ENCODE peak calls at places on chromosome 7, in eight cellular contexts. One of them, this sample, is unnamed.

GRCh38 chr7:31432831-31433340 is 81.0 kb upstream of the ITPRID1 start:
- DNase-seq in activated CD4-positive, alpha-beta T cell treated with anti-CD3 and anti-CD28 coated beads for 48 hours: no peak
- DNase-seq in EL: peak
- DNase-seq in GM12865: no peak
- DNase-seq in choroid plexus epithelial cell: no peak
- DNase-seq in GM19239: no peak
- DNase-seq in neural crest cell: no peak
- DNase-seq in activated T-cell treated with anti-CD3 and anti-CD28 coated beads, Interleukin-2, amount 50 U/mL, for 4 hours: no peak
- DNase-seq in this sample: no peak

GRCh38 chr7:110531186-110531585 is 559.7 kb upstream of the LRRN3 start:
- DNase-seq in choroid plexus epithelial cell: peak
- DNase-seq in GM12865: peak
- DNase-seq in neural crest cell: no peak
- DNase-seq in activated CD4-positive, alpha-beta T cell treated with anti-CD3 and anti-CD28 coated beads for 48 hours: no peak
- DNase-seq in GM19239: no peak
- DNase-seq in activated T-cell treated with anti-CD3 and anti-CD28 coated beads, Interleukin-2, amount 50 U/mL, for 4 hours: no peak
- DNase-seq in EL: no peak
- DNase-seq in this sample: no peak

GRCh38 chr7:34187908-34188307 is 282.6 kb downstream of the BMPER start:
- DNase-seq in activated T-cell treated with anti-CD3 and anti-CD28 coated beads, Interleukin-2, amount 50 U/mL, for 4 hours: no peak
- DNase-seq in GM19239: no peak
- DNase-seq in neural crest cell: no peak
- DNase-seq in choroid plexus epithelial cell: no peak
- DNase-seq in EL: peak
- DNase-seq in activated CD4-positive, alpha-beta T cell treated with anti-CD3 and anti-CD28 coated beads for 48 hours: no peak
- DNase-seq in GM12865: no peak
- DNase-seq in this sample: no peak

GRCh38 chr7:143391462-143392404 is 10.6 kb downstream of the ZYX start:
- DNase-seq in GM19239: no peak
- DNase-seq in EL: peak
- DNase-seq in neural crest cell: no peak
- DNase-seq in GM12865: no peak
- DNase-seq in activated CD4-positive, alpha-beta T cell treated with anti-CD3 and anti-CD28 coated beads for 48 hours: no peak
- DNase-seq in activated T-cell treated with anti-CD3 and anti-CD28 coated beads, Interleukin-2, amount 50 U/mL, for 4 hours: no peak
- DNase-seq in choroid plexus epithelial cell: peak
- DNase-seq in this sample: no peak

GRCh38 chr7:141074162-141074989 is 512 bp downstream of the TMEM178B start:
- DNase-seq in choroid plexus epithelial cell: peak
- DNase-seq in activated T-cell treated with anti-CD3 and anti-CD28 coated beads, Interleukin-2, amount 50 U/mL, for 4 hours: no peak
- DNase-seq in neural crest cell: peak
- DNase-seq in EL: peak
- DNase-seq in activated CD4-positive, alpha-beta T cell treated with anti-CD3 and anti-CD28 coated beads for 48 hours: peak
- DNase-seq in GM19239: no peak
- DNase-seq in GM12865: peak
- DNase-seq in this sample: no peak

GRCh38 chr7:148975896-148976295 is 52.4 kb downstream of the PDIA4 start:
- DNase-seq in GM19239: no peak
- DNase-seq in neural crest cell: no peak
- DNase-seq in GM12865: no peak
- DNase-seq in EL: no peak
- DNase-seq in choroid plexus epithelial cell: no peak
- DNase-seq in activated CD4-positive, alpha-beta T cell treated with anti-CD3 and anti-CD28 coated beads for 48 hours: no peak
- DNase-seq in activated T-cell treated with anti-CD3 and anti-CD28 coated beads, Interleukin-2, amount 50 U/mL, for 4 hours: no peak
- DNase-seq in this sample: no peak

GRCh38 chr7:122887198-122887597 is 938 bp upstream of the CADPS2 start:
- DNase-seq in activated CD4-positive, alpha-beta T cell treated with anti-CD3 and anti-CD28 coated beads for 48 hours: peak
- DNase-seq in GM12865: peak
- DNase-seq in neural crest cell: peak
- DNase-seq in activated T-cell treated with anti-CD3 and anti-CD28 coated beads, Interleukin-2, amount 50 U/mL, for 4 hours: no peak
- DNase-seq in GM19239: no peak
- DNase-seq in EL: peak
- DNase-seq in choroid plexus epithelial cell: peak
- DNase-seq in this sample: peak

GRCh38 chr7:6359021-6359420 is 86.6 kb upstream of the CYTH3 start:
- DNase-seq in choroid plexus epithelial cell: no peak
- DNase-seq in activated CD4-positive, alpha-beta T cell treated with anti-CD3 and anti-CD28 coated beads for 48 hours: peak
- DNase-seq in neural crest cell: no peak
- DNase-seq in GM19239: no peak
- DNase-seq in activated T-cell treated with anti-CD3 and anti-CD28 coated beads, Interleukin-2, amount 50 U/mL, for 4 hours: no peak
- DNase-seq in GM12865: peak
- DNase-seq in EL: no peak
- DNase-seq in this sample: no peak

GRCh38 chr7:141617280-141617679 is 66.1 kb downstream of the AGK start:
- DNase-seq in neural crest cell: no peak
- DNase-seq in activated CD4-positive, alpha-beta T cell treated with anti-CD3 and anti-CD28 coated beads for 48 hours: no peak
- DNase-seq in activated T-cell treated with anti-CD3 and anti-CD28 coated beads, Interleukin-2, amount 50 U/mL, for 4 hours: no peak
- DNase-seq in choroid plexus epithelial cell: no peak
- DNase-seq in EL: peak
- DNase-seq in GM12865: no peak
- DNase-seq in GM19239: no peak
- DNase-seq in this sample: no peak

GRCh38 chr7:51121036-51121780 is 195.4 kb downstream of the COBL start:
- DNase-seq in GM19239: no peak
- DNase-seq in EL: no peak
- DNase-seq in neural crest cell: no peak
- DNase-seq in GM12865: no peak
- DNase-seq in choroid plexus epithelial cell: no peak
- DNase-seq in activated CD4-positive, alpha-beta T cell treated with anti-CD3 and anti-CD28 coated beads for 48 hours: no peak
- DNase-seq in activated T-cell treated with anti-CD3 and anti-CD28 coated beads, Interleukin-2, amount 50 U/mL, for 4 hours: no peak
- DNase-seq in this sample: no peak

GRCh38 chr7:1961776-1962276 is 270.9 kb downstream of the MAD1L1 start:
- DNase-seq in GM12865: peak
- DNase-seq in neural crest cell: no peak
- DNase-seq in choroid plexus epithelial cell: peak
- DNase-seq in activated T-cell treated with anti-CD3 and anti-CD28 coated beads, Interleukin-2, amount 50 U/mL, for 4 hours: no peak
- DNase-seq in EL: peak
- DNase-seq in GM19239: no peak
- DNase-seq in activated CD4-positive, alpha-beta T cell treated with anti-CD3 and anti-CD28 coated beads for 48 hours: peak
- DNase-seq in this sample: no peak

GRCh38 chr7:147611402-147611801 is 979.2 kb upstream of the C7orf33 start:
- DNase-seq in neural crest cell: no peak
- DNase-seq in activated CD4-positive, alpha-beta T cell treated with anti-CD3 and anti-CD28 coated beads for 48 hours: no peak
- DNase-seq in GM12865: no peak
- DNase-seq in GM19239: no peak
- DNase-seq in activated T-cell treated with anti-CD3 and anti-CD28 coated beads, Interleukin-2, amount 50 U/mL, for 4 hours: no peak
- DNase-seq in EL: no peak
- DNase-seq in choroid plexus epithelial cell: no peak
- DNase-seq in this sample: no peak

GRCh38 chr7:1750541-1751021 is 80.5 kb downstream of the ELFN1 start:
- DNase-seq in activated CD4-positive, alpha-beta T cell treated with anti-CD3 and anti-CD28 coated beads for 48 hours: no peak
- DNase-seq in activated T-cell treated with anti-CD3 and anti-CD28 coated beads, Interleukin-2, amount 50 U/mL, for 4 hours: no peak
- DNase-seq in neural crest cell: no peak
- DNase-seq in EL: no peak
- DNase-seq in GM12865: no peak
- DNase-seq in choroid plexus epithelial cell: no peak
- DNase-seq in GM19239: no peak
- DNase-seq in this sample: no peak

GRCh38 chr7:105808703-105809590 is 67.5 kb downstream of the ATXN7L1 start:
- DNase-seq in neural crest cell: no peak
- DNase-seq in GM19239: peak
- DNase-seq in activated CD4-positive, alpha-beta T cell treated with anti-CD3 and anti-CD28 coated beads for 48 hours: peak
- DNase-seq in EL: peak
- DNase-seq in activated T-cell treated with anti-CD3 and anti-CD28 coated beads, Interleukin-2, amount 50 U/mL, for 4 hours: peak
- DNase-seq in GM12865: peak
- DNase-seq in choroid plexus epithelial cell: peak
- DNase-seq in this sample: peak

GRCh38 chr7:70810558-70811139 is 321.3 kb upstream of the GALNT17 start:
- DNase-seq in GM12865: no peak
- DNase-seq in EL: no peak
- DNase-seq in activated T-cell treated with anti-CD3 and anti-CD28 coated beads, Interleukin-2, amount 50 U/mL, for 4 hours: no peak
- DNase-seq in activated CD4-positive, alpha-beta T cell treated with anti-CD3 and anti-CD28 coated beads for 48 hours: no peak
- DNase-seq in choroid plexus epithelial cell: no peak
- DNase-seq in neural crest cell: no peak
- DNase-seq in GM19239: no peak
- DNase-seq in this sample: no peak

GRCh38 chr7:43137811-43138210 is 25.4 kb downstream of the HECW1 start:
- DNase-seq in EL: peak
- DNase-seq in GM19239: no peak
- DNase-seq in choroid plexus epithelial cell: no peak
- DNase-seq in neural crest cell: no peak
- DNase-seq in activated T-cell treated with anti-CD3 and anti-CD28 coated beads, Interleukin-2, amount 50 U/mL, for 4 hours: no peak
- DNase-seq in activated CD4-positive, alpha-beta T cell treated with anti-CD3 and anti-CD28 coated beads for 48 hours: no peak
- DNase-seq in GM12865: no peak
- DNase-seq in this sample: no peak

GRCh38 chr7:150665075-150665794 is 20.3 kb upstream of the GIMAP2 start:
- DNase-seq in GM12865: no peak
- DNase-seq in choroid plexus epithelial cell: no peak
- DNase-seq in activated T-cell treated with anti-CD3 and anti-CD28 coated beads, Interleukin-2, amount 50 U/mL, for 4 hours: peak
- DNase-seq in activated CD4-positive, alpha-beta T cell treated with anti-CD3 and anti-CD28 coated beads for 48 hours: peak
- DNase-seq in neural crest cell: no peak
- DNase-seq in EL: no peak
- DNase-seq in GM19239: no peak
- DNase-seq in this sample: no peak